ENCODE peak calls at places on chromosomes 11 and 22, in nine cellular contexts. One of them, this sample, is unnamed.

GRCh38 chr11:125874556-125875124 is 12.8 kb upstream of the HYLS1 start:
- DNase-seq in fibroblast of pulmonary artery: peak
- DNase-seq in COR-L47: peak
- DNase-seq in stomach: peak
- DNase-seq in hypothalamus: peak
- DNase-seq in non-pigmented ciliary epithelial cell: no peak
- DNase-seq in lower lobe of right lung: no peak
- DNase-seq in tibial nerve: no peak
- DNase-seq in activated CD4-positive, alpha-beta T cell treated with anti-CD3 and anti-CD28 coated beads for 24 hours: peak
- DNase-seq in this sample: no peak

GRCh38 chr11:75891947-75892739 is 77.1 kb downstream of the UVRAG start:
- DNase-seq in fibroblast of pulmonary artery: no peak
- DNase-seq in COR-L47: no peak
- DNase-seq in stomach: no peak
- DNase-seq in hypothalamus: no peak
- DNase-seq in non-pigmented ciliary epithelial cell: no peak
- DNase-seq in lower lobe of right lung: no peak
- DNase-seq in tibial nerve: no peak
- DNase-seq in activated CD4-positive, alpha-beta T cell treated with anti-CD3 and anti-CD28 coated beads for 24 hours: no peak
- DNase-seq in this sample: no peak

GRCh38 chr11:32071811-32072210 is 19.1 kb upstream of the RCN1 start:
- DNase-seq in fibroblast of pulmonary artery: peak
- DNase-seq in COR-L47: no peak
- DNase-seq in stomach: no peak
- DNase-seq in hypothalamus: no peak
- DNase-seq in non-pigmented ciliary epithelial cell: peak
- DNase-seq in lower lobe of right lung: no peak
- DNase-seq in tibial nerve: no peak
- DNase-seq in activated CD4-positive, alpha-beta T cell treated with anti-CD3 and anti-CD28 coated beads for 24 hours: no peak
- DNase-seq in this sample: no peak

GRCh38 chr11:79193663-79194062 is 247.2 kb downstream of the TENM4 start:
- DNase-seq in fibroblast of pulmonary artery: no peak
- DNase-seq in COR-L47: no peak
- DNase-seq in stomach: no peak
- DNase-seq in hypothalamus: no peak
- DNase-seq in non-pigmented ciliary epithelial cell: no peak
- DNase-seq in lower lobe of right lung: no peak
- DNase-seq in tibial nerve: no peak
- DNase-seq in activated CD4-positive, alpha-beta T cell treated with anti-CD3 and anti-CD28 coated beads for 24 hours: no peak
- DNase-seq in this sample: no peak

GRCh38 chr22:37185646-37186227 is 2.3 kb downstream of the C1QTNF6 start:
- DNase-seq in fibroblast of pulmonary artery: no peak
- DNase-seq in COR-L47: no peak
- DNase-seq in stomach: no peak
- DNase-seq in hypothalamus: no peak
- DNase-seq in non-pigmented ciliary epithelial cell: no peak
- DNase-seq in lower lobe of right lung: peak
- DNase-seq in tibial nerve: no peak
- DNase-seq in activated CD4-positive, alpha-beta T cell treated with anti-CD3 and anti-CD28 coated beads for 24 hours: no peak
- DNase-seq in this sample: peak

GRCh38 chr11:129323896-129324522 is 51.6 kb upstream of the BARX2 start:
- DNase-seq in fibroblast of pulmonary artery: peak
- DNase-seq in COR-L47: no peak
- DNase-seq in stomach: peak
- DNase-seq in hypothalamus: no peak
- DNase-seq in non-pigmented ciliary epithelial cell: no peak
- DNase-seq in lower lobe of right lung: no peak
- DNase-seq in tibial nerve: peak
- DNase-seq in activated CD4-positive, alpha-beta T cell treated with anti-CD3 and anti-CD28 coated beads for 24 hours: no peak
- DNase-seq in this sample: no peak

GRCh38 chr11:12111482-12112149 is 1.2 kb downstream of the MICAL2 start:
- DNase-seq in fibroblast of pulmonary artery: peak
- DNase-seq in COR-L47: no peak
- DNase-seq in stomach: no peak
- DNase-seq in hypothalamus: no peak
- DNase-seq in non-pigmented ciliary epithelial cell: no peak
- DNase-seq in lower lobe of right lung: no peak
- DNase-seq in tibial nerve: no peak
- DNase-seq in activated CD4-positive, alpha-beta T cell treated with anti-CD3 and anti-CD28 coated beads for 24 hours: no peak
- DNase-seq in this sample: no peak

GRCh38 chr22:39245130-39246039 is 603 bp upstream of the PDGFB start:
- DNase-seq in fibroblast of pulmonary artery: no peak
- DNase-seq in COR-L47: no peak
- DNase-seq in stomach: no peak
- DNase-seq in hypothalamus: peak
- DNase-seq in non-pigmented ciliary epithelial cell: no peak
- DNase-seq in lower lobe of right lung: no peak
- DNase-seq in tibial nerve: no peak
- DNase-seq in activated CD4-positive, alpha-beta T cell treated with anti-CD3 and anti-CD28 coated beads for 24 hours: no peak
- DNase-seq in this sample: no peak

GRCh38 chr11:44016129-44016528 is 31.7 kb upstream of the ACCSL start:
- DNase-seq in fibroblast of pulmonary artery: peak
- DNase-seq in COR-L47: no peak
- DNase-seq in stomach: peak
- DNase-seq in hypothalamus: no peak
- DNase-seq in non-pigmented ciliary epithelial cell: no peak
- DNase-seq in lower lobe of right lung: no peak
- DNase-seq in tibial nerve: peak
- DNase-seq in activated CD4-positive, alpha-beta T cell treated with anti-CD3 and anti-CD28 coated beads for 24 hours: no peak
- DNase-seq in this sample: no peak

GRCh38 chr11:13335319-13335718 is 57.7 kb downstream of the BMAL1 start:
- DNase-seq in fibroblast of pulmonary artery: peak
- DNase-seq in COR-L47: peak
- DNase-seq in stomach: peak
- DNase-seq in hypothalamus: peak
- DNase-seq in non-pigmented ciliary epithelial cell: no peak
- DNase-seq in lower lobe of right lung: peak
- DNase-seq in tibial nerve: peak
- DNase-seq in activated CD4-positive, alpha-beta T cell treated with anti-CD3 and anti-CD28 coated beads for 24 hours: peak
- DNase-seq in this sample: no peak

GRCh38 chr11:46049325-46049860 is 71.9 kb downstream of the PHF21A start:
- DNase-seq in fibroblast of pulmonary artery: no peak
- DNase-seq in COR-L47: peak
- DNase-seq in stomach: no peak
- DNase-seq in hypothalamus: no peak
- DNase-seq in non-pigmented ciliary epithelial cell: no peak
- DNase-seq in lower lobe of right lung: no peak
- DNase-seq in tibial nerve: no peak
- DNase-seq in activated CD4-positive, alpha-beta T cell treated with anti-CD3 and anti-CD28 coated beads for 24 hours: no peak
- DNase-seq in this sample: no peak

GRCh38 chr11:10414659-10415058 is 40.4 kb upstream of the AMPD3 start:
- DNase-seq in fibroblast of pulmonary artery: peak
- DNase-seq in COR-L47: no peak
- DNase-seq in stomach: no peak
- DNase-seq in hypothalamus: no peak
- DNase-seq in non-pigmented ciliary epithelial cell: no peak
- DNase-seq in lower lobe of right lung: peak
- DNase-seq in tibial nerve: no peak
- DNase-seq in activated CD4-positive, alpha-beta T cell treated with anti-CD3 and anti-CD28 coated beads for 24 hours: no peak
- DNase-seq in this sample: no peak

GRCh38 chr11:5600374-5600851 is 4.0 kb downstream of the TRIM6 start:
- DNase-seq in fibroblast of pulmonary artery: peak
- DNase-seq in COR-L47: peak
- DNase-seq in stomach: peak
- DNase-seq in hypothalamus: no peak
- DNase-seq in non-pigmented ciliary epithelial cell: peak
- DNase-seq in lower lobe of right lung: peak
- DNase-seq in tibial nerve: peak
- DNase-seq in activated CD4-positive, alpha-beta T cell treated with anti-CD3 and anti-CD28 coated beads for 24 hours: no peak
- DNase-seq in this sample: no peak

GRCh38 chr11:83035070-83035854 is 36.4 kb downstream of the RAB30 start:
- DNase-seq in fibroblast of pulmonary artery: peak
- DNase-seq in COR-L47: no peak
- DNase-seq in stomach: no peak
- DNase-seq in hypothalamus: no peak
- DNase-seq in non-pigmented ciliary epithelial cell: no peak
- DNase-seq in lower lobe of right lung: no peak
- DNase-seq in tibial nerve: no peak
- DNase-seq in activated CD4-positive, alpha-beta T cell treated with anti-CD3 and anti-CD28 coated beads for 24 hours: no peak
- DNase-seq in this sample: no peak

GRCh38 chr11:2930705-2931415 is 1.6 kb upstream of the PHLDA2 start:
- DNase-seq in fibroblast of pulmonary artery: peak
- DNase-seq in COR-L47: peak
- DNase-seq in stomach: peak
- DNase-seq in hypothalamus: no peak
- DNase-seq in non-pigmented ciliary epithelial cell: no peak
- DNase-seq in lower lobe of right lung: peak
- DNase-seq in tibial nerve: no peak
- DNase-seq in activated CD4-positive, alpha-beta T cell treated with anti-CD3 and anti-CD28 coated beads for 24 hours: no peak
- DNase-seq in this sample: peak

GRCh38 chr11:121572581-121573059 is 119.9 kb upstream of the SORL1-AS1 start:
- DNase-seq in fibroblast of pulmonary artery: no peak
- DNase-seq in COR-L47: no peak
- DNase-seq in stomach: no peak
- DNase-seq in hypothalamus: peak
- DNase-seq in non-pigmented ciliary epithelial cell: no peak
- DNase-seq in lower lobe of right lung: no peak
- DNase-seq in tibial nerve: no peak
- DNase-seq in activated CD4-positive, alpha-beta T cell treated with anti-CD3 and anti-CD28 coated beads for 24 hours: no peak
- DNase-seq in this sample: no peak

GRCh38 chr22:37095113-37095512 is 14.4 kb downstream of the TMPRSS6 start:
- DNase-seq in fibroblast of pulmonary artery: no peak
- DNase-seq in COR-L47: no peak
- DNase-seq in stomach: no peak
- DNase-seq in hypothalamus: no peak
- DNase-seq in non-pigmented ciliary epithelial cell: no peak
- DNase-seq in lower lobe of right lung: no peak
- DNase-seq in tibial nerve: no peak
- DNase-seq in activated CD4-positive, alpha-beta T cell treated with anti-CD3 and anti-CD28 coated beads for 24 hours: peak
- DNase-seq in this sample: no peak

GRCh38 chr11:95922536-95923440 is 1.1 kb downstream of the MTMR2 start:
- DNase-seq in fibroblast of pulmonary artery: peak
- DNase-seq in COR-L47: no peak
- DNase-seq in stomach: no peak
- DNase-seq in hypothalamus: no peak
- DNase-seq in non-pigmented ciliary epithelial cell: no peak
- DNase-seq in lower lobe of right lung: no peak
- DNase-seq in tibial nerve: no peak
- DNase-seq in activated CD4-positive, alpha-beta T cell treated with anti-CD3 and anti-CD28 coated beads for 24 hours: no peak
- DNase-seq in this sample: no peak

GRCh38 chr11:10654211-10655150 is 39.1 kb downstream of the IRAG1 start:
- DNase-seq in fibroblast of pulmonary artery: peak
- DNase-seq in COR-L47: no peak
- DNase-seq in stomach: no peak
- DNase-seq in hypothalamus: peak
- DNase-seq in non-pigmented ciliary epithelial cell: no peak
- DNase-seq in lower lobe of right lung: no peak
- DNase-seq in tibial nerve: no peak
- DNase-seq in activated CD4-positive, alpha-beta T cell treated with anti-CD3 and anti-CD28 coated beads for 24 hours: no peak
- DNase-seq in this sample: no peak

GRCh38 chr22:36331912-36332622 is 55.7 kb downstream of the MYH9 start:
- DNase-seq in fibroblast of pulmonary artery: no peak
- DNase-seq in COR-L47: no peak
- DNase-seq in stomach: peak
- DNase-seq in hypothalamus: peak
- DNase-seq in non-pigmented ciliary epithelial cell: no peak
- DNase-seq in lower lobe of right lung: peak
- DNase-seq in tibial nerve: peak
- DNase-seq in activated CD4-positive, alpha-beta T cell treated with anti-CD3 and anti-CD28 coated beads for 24 hours: peak
- DNase-seq in this sample: no peak

GRCh38 chr11:86593833-86594232 is 78.6 kb downstream of the ME3 start:
- DNase-seq in fibroblast of pulmonary artery: no peak
- DNase-seq in COR-L47: no peak
- DNase-seq in stomach: no peak
- DNase-seq in hypothalamus: no peak
- DNase-seq in non-pigmented ciliary epithelial cell: no peak
- DNase-seq in lower lobe of right lung: no peak
- DNase-seq in tibial nerve: no peak
- DNase-seq in activated CD4-positive, alpha-beta T cell treated with anti-CD3 and anti-CD28 coated beads for 24 hours: no peak
- DNase-seq in this sample: no peak

GRCh38 chr22:36185828-36186624 is 15.6 kb downstream of the APOL4 start:
- DNase-seq in fibroblast of pulmonary artery: no peak
- DNase-seq in COR-L47: no peak
- DNase-seq in stomach: no peak
- DNase-seq in hypothalamus: no peak
- DNase-seq in non-pigmented ciliary epithelial cell: no peak
- DNase-seq in lower lobe of right lung: no peak
- DNase-seq in tibial nerve: no peak
- DNase-seq in activated CD4-positive, alpha-beta T cell treated with anti-CD3 and anti-CD28 coated beads for 24 hours: no peak
- DNase-seq in this sample: no peak

GRCh38 chr11:109121173-109121938 is 300.6 kb upstream of the C11orf87 start:
- DNase-seq in fibroblast of pulmonary artery: no peak
- DNase-seq in COR-L47: no peak
- DNase-seq in stomach: no peak
- DNase-seq in hypothalamus: no peak
- DNase-seq in non-pigmented ciliary epithelial cell: no peak
- DNase-seq in lower lobe of right lung: no peak
- DNase-seq in tibial nerve: no peak
- DNase-seq in activated CD4-positive, alpha-beta T cell treated with anti-CD3 and anti-CD28 coated beads for 24 hours: no peak
- DNase-seq in this sample: no peak

GRCh38 chr22:38970548-38970947 is 11.6 kb upstream of the APOBEC3B start:
- DNase-seq in fibroblast of pulmonary artery: no peak
- DNase-seq in COR-L47: no peak
- DNase-seq in stomach: no peak
- DNase-seq in hypothalamus: no peak
- DNase-seq in non-pigmented ciliary epithelial cell: no peak
- DNase-seq in lower lobe of right lung: no peak
- DNase-seq in tibial nerve: no peak
- DNase-seq in activated CD4-positive, alpha-beta T cell treated with anti-CD3 and anti-CD28 coated beads for 24 hours: no peak
- DNase-seq in this sample: no peak

GRCh38 chr22:43570531-43571144 is 158.8 kb downstream of the MPPED1 start:
- DNase-seq in fibroblast of pulmonary artery: no peak
- DNase-seq in COR-L47: no peak
- DNase-seq in stomach: no peak
- DNase-seq in hypothalamus: no peak
- DNase-seq in non-pigmented ciliary epithelial cell: no peak
- DNase-seq in lower lobe of right lung: no peak
- DNase-seq in tibial nerve: no peak
- DNase-seq in activated CD4-positive, alpha-beta T cell treated with anti-CD3 and anti-CD28 coated beads for 24 hours: no peak
- DNase-seq in this sample: no peak

GRCh38 chr22:36052505-36052941 is 23.9 kb upstream of the RBFOX2 start:
- DNase-seq in fibroblast of pulmonary artery: peak
- DNase-seq in COR-L47: no peak
- DNase-seq in stomach: peak
- DNase-seq in hypothalamus: no peak
- DNase-seq in non-pigmented ciliary epithelial cell: no peak
- DNase-seq in lower lobe of right lung: no peak
- DNase-seq in tibial nerve: no peak
- DNase-seq in activated CD4-positive, alpha-beta T cell treated with anti-CD3 and anti-CD28 coated beads for 24 hours: no peak
- DNase-seq in this sample: no peak

GRCh38 chr11:66336234-66337102 is at the start of gene RIN1:
- DNase-seq in fibroblast of pulmonary artery: peak
- DNase-seq in COR-L47: peak
- DNase-seq in stomach: peak
- DNase-seq in hypothalamus: peak
- DNase-seq in non-pigmented ciliary epithelial cell: peak
- DNase-seq in lower lobe of right lung: peak
- DNase-seq in tibial nerve: no peak
- DNase-seq in activated CD4-positive, alpha-beta T cell treated with anti-CD3 and anti-CD28 coated beads for 24 hours: peak
- DNase-seq in this sample: peak

GRCh38 chr11:97557399-97557798 is 1167.6 kb downstream of the JRKL start:
- DNase-seq in fibroblast of pulmonary artery: peak
- DNase-seq in COR-L47: peak
- DNase-seq in stomach: no peak
- DNase-seq in hypothalamus: no peak
- DNase-seq in non-pigmented ciliary epithelial cell: no peak
- DNase-seq in lower lobe of right lung: no peak
- DNase-seq in tibial nerve: no peak
- DNase-seq in activated CD4-positive, alpha-beta T cell treated with anti-CD3 and anti-CD28 coated beads for 24 hours: no peak
- DNase-seq in this sample: no peak

GRCh38 chr11:79953629-79954028 is 512.8 kb upstream of the TENM4 start:
- DNase-seq in fibroblast of pulmonary artery: no peak
- DNase-seq in COR-L47: no peak
- DNase-seq in stomach: no peak
- DNase-seq in hypothalamus: no peak
- DNase-seq in non-pigmented ciliary epithelial cell: no peak
- DNase-seq in lower lobe of right lung: no peak
- DNase-seq in tibial nerve: no peak
- DNase-seq in activated CD4-positive, alpha-beta T cell treated with anti-CD3 and anti-CD28 coated beads for 24 hours: no peak
- DNase-seq in this sample: no peak

GRCh38 chr22:22168190-22168940 is 76.2 kb upstream of the VPREB1 start:
- DNase-seq in fibroblast of pulmonary artery: peak
- DNase-seq in COR-L47: peak
- DNase-seq in stomach: no peak
- DNase-seq in hypothalamus: no peak
- DNase-seq in non-pigmented ciliary epithelial cell: no peak
- DNase-seq in lower lobe of right lung: no peak
- DNase-seq in tibial nerve: no peak
- DNase-seq in activated CD4-positive, alpha-beta T cell treated with anti-CD3 and anti-CD28 coated beads for 24 hours: no peak
- DNase-seq in this sample: no peak

GRCh38 chr11:37666960-37667359 is 1068.9 kb upstream of the RAG2 start:
- DNase-seq in fibroblast of pulmonary artery: no peak
- DNase-seq in COR-L47: no peak
- DNase-seq in stomach: no peak
- DNase-seq in hypothalamus: no peak
- DNase-seq in non-pigmented ciliary epithelial cell: no peak
- DNase-seq in lower lobe of right lung: no peak
- DNase-seq in tibial nerve: no peak
- DNase-seq in activated CD4-positive, alpha-beta T cell treated with anti-CD3 and anti-CD28 coated beads for 24 hours: no peak
- DNase-seq in this sample: no peak